ENCODE peak calls at places on chromosomes 12 and 14, in seven cellular contexts. E is suprapubic skin; G is caudate nucleus; A is keratinocyte; D is effector memory CD4-positive, alpha-beta T cell; H is PC-9; S is neuronal stem cell. J is an unnamed sample.

GRCh38 chr14:37586783-37587428 is 8.1 kb downstream of the FOXA1 start:
- DNase-seq in G (no peak), E (no peak), A (no peak), D (no peak), S (no peak), H (no peak), J (no peak)

GRCh38 chr12:13727707-13728147 is 253.7 kb downstream of the GRIN2B start:
- DNase-seq in D (no peak), S (no peak), A (peak), E (no peak), H (no peak), G (no peak), J (no peak)

GRCh38 chr12:15716566-15716965 is 72.6 kb downstream of the EPS8 start:
- DNase-seq in E (no peak), G (no peak), D (no peak), A (no peak), H (no peak), S (no peak), J (no peak)

GRCh38 chr14:84343637-84344036 is 1186.3 kb upstream of the FLRT2 start:
- DNase-seq in G (no peak), D (no peak), S (no peak), H (no peak), E (no peak), A (no peak), J (no peak)

GRCh38 chr12:53728206-53728605 is 954 bp upstream of the CALCOCO1 start:
- DNase-seq in G (no peak), D (no peak), A (no peak), E (no peak), S (no peak), H (no peak), J (no peak)

GRCh38 chr12:25996677-25997076 is 38.2 kb downstream of the RASSF8 start:
- DNase-seq in A (no peak), H (no peak), G (no peak), E (no peak), D (no peak), S (no peak), J (no peak)

GRCh38 chr12:105261010-105261409 is 25.0 kb upstream of the APPL2 start:
- DNase-seq in H (no peak), A (no peak), G (no peak), D (no peak), S (no peak), E (no peak), J (no peak)

GRCh38 chr12:115895247-115895646 is 382.2 kb downstream of the MED13L start:
- DNase-seq in D (no peak), H (no peak), S (no peak), E (no peak), A (no peak), G (no peak), J (no peak)

GRCh38 chr12:49552425-49552824 is 13.6 kb downstream of the KCNH3 start:
- DNase-seq in D (no peak), E (no peak), A (no peak), H (no peak), S (no peak), G (no peak), J (no peak)

GRCh38 chr12:25040593-25040992 is 91.7 kb upstream of the BCAT1 start:
- DNase-seq in D (no peak), G (no peak), H (no peak), S (no peak), A (no peak), E (no peak), J (no peak)

GRCh38 chr12:132053338-132054330 is 90.5 kb downstream of the DDX51 start:
- DNase-seq in H (no peak), G (no peak), S (no peak), D (no peak), A (no peak), E (peak), J (no peak)

GRCh38 chr14:69288001-69288771 is 28.2 kb downstream of the GALNT16 start:
- DNase-seq in H (no peak), G (no peak), S (no peak), E (no peak), D (no peak), A (no peak), J (no peak)

GRCh38 chr14:35114036-35114435 is 7.8 kb downstream of the PPP2R3C start:
- DNase-seq in H (no peak), S (no peak), G (no peak), D (no peak), A (no peak), E (no peak), J (no peak)

GRCh38 chr14:102840801-102841528 is 63.7 kb downstream of the TRAF3 start:
- DNase-seq in S (no peak), G (no peak), E (no peak), D (no peak), H (no peak), A (no peak), J (no peak)

GRCh38 chr14:72758420-72758819 is 135.5 kb downstream of the DPF3 start:
- DNase-seq in E (no peak), H (no peak), D (no peak), S (no peak), G (no peak), A (no peak), J (no peak)

GRCh38 chr12:52191841-52192791 is at the start of gene KRT80:
- DNase-seq in S (no peak), E (peak), H (peak), D (no peak), G (no peak), A (peak), J (peak)

GRCh38 chr14:30330452-30330851 is 228.5 kb upstream of the G2E3 start:
- DNase-seq in D (no peak), S (no peak), G (no peak), E (no peak), A (no peak), H (no peak), J (no peak)

GRCh38 chr12:65155784-65156183 is 13.6 kb upstream of the LEMD3 start:
- DNase-seq in E (no peak), D (no peak), H (no peak), G (no peak), S (no peak), A (no peak), J (no peak)

GRCh38 chr14:72613196-72613974 is 280.5 kb downstream of the DPF3 start:
- DNase-seq in G (no peak), A (no peak), H (no peak), D (no peak), S (no peak), E (no peak), J (no peak)

GRCh38 chr12:58781609-58782008 is 138.7 kb downstream of the LRIG3 start:
- DNase-seq in D (no peak), H (no peak), A (no peak), E (no peak), S (no peak), G (no peak), J (no peak)

GRCh38 chr14:93800038-93800937 is 12.0 kb upstream of the PRIMA1 start:
- DNase-seq in G (no peak), S (no peak), E (no peak), H (no peak), A (no peak), D (no peak), J (no peak)

GRCh38 chr14:91303091-91303923 is 58.8 kb upstream of the GPR68 start:
- DNase-seq in E (no peak), G (no peak), H (no peak), A (no peak), S (peak), D (peak), J (no peak)

GRCh38 chr12:7602287-7602686 is 63.4 kb downstream of the APOBEC1 start:
- DNase-seq in A (peak), E (no peak), G (no peak), S (no peak), D (no peak), H (no peak), J (no peak)

DNA sequence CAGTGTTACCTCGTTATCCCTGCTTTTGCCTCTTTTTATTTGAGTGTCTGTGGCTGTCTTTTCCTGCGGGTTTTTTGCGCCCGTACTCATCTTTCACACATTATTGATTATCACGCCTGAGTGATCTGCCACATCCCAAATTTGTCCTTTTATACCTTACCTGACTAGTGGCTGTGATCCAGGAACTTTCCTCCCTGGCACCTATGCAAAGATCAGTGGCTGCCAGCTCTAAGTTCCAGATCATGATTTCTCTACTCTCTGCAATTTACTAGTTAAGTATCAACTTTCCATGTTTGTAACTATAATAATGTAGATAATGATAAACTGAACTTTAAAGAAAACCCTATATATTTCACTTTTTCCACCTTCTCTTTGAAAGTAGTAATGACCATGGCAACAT is 36.9 kb downstream of the PLEKHA5 start:
- DNase-seq in D (no peak), S (no peak), G (no peak), A (no peak), E (no peak), H (no peak), J (no peak)
- H3K27ac ChIP-seq in D (no peak), S (no peak), G (peak), A (no peak), E (peak), H (no peak), J (no peak)

GRCh38 chr12:11795192-11795909 is 145.9 kb downstream of the ETV6 start:
- DNase-seq in A (no peak), D (no peak), S (no peak), G (no peak), H (peak), E (no peak), J (no peak)

GRCh38 chr12:11794311-11794710 is 144.8 kb downstream of the ETV6 start:
- DNase-seq in G (no peak), E (no peak), H (no peak), A (no peak), D (no peak), S (no peak), J (no peak)

GRCh38 chr12:11795910-11796459 is 146.5 kb downstream of the ETV6 start:
- DNase-seq in H (peak), E (no peak), G (no peak), A (no peak), D (no peak), S (peak), J (no peak)

GRCh38 chr12:11793896-11794295 is 144.4 kb downstream of the ETV6 start:
- DNase-seq in A (no peak), G (no peak), D (no peak), S (no peak), E (no peak), H (no peak), J (no peak)

GRCh38 chr12:11794751-11795150 is 145.3 kb downstream of the ETV6 start:
- DNase-seq in E (no peak), A (no peak), D (no peak), G (no peak), S (no peak), H (no peak), J (no peak)
- H3K27ac ChIP-seq in E (no peak), A (no peak), D (no peak), G (no peak), S (no peak), H (peak), J (no peak)

DNA sequence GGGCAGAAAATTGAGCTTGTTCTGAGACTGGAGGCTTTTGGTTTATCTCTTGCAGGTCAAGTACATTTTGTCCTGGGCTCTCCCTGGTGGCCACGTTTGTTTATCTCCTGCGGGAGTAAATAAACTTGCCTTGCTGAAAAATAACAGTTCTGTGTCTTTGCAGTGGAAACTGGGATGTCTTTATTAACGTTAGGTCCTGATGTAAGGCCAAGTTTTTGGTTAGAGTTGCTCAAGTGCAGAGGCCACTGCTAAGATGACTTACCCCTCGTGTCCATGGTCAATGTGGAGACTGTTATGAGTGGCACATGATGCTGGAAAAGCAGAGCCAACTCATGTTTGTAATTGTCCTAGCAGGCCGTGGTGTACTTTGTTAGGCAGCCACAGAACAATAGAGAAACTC is 3.8 kb downstream of the PTPN11 start:
- DNase-seq in S (no peak), G (peak), H (no peak), E (peak), D (no peak), A (no peak), J (peak)
- H3K27ac ChIP-seq in S (no peak), G (peak), H (no peak), E (peak), D (no peak), A (no peak), J (peak)

GRCh38 chr12:57177354-57177753 is 29.9 kb upstream of the LRP1-AS start:
- DNase-seq in S (no peak), A (no peak), H (no peak), E (no peak), G (no peak), D (no peak), J (no peak)

GRCh38 chr12:57173683-57174082 is 26.3 kb upstream of the LRP1-AS start:
- DNase-seq in A (no peak), S (no peak), H (no peak), G (no peak), D (no peak), E (no peak), J (no peak)

GRCh38 chr12:57176139-57176477 is 28.7 kb upstream of the LRP1-AS start:
- DNase-seq in S (no peak), H (no peak), D (no peak), E (no peak), A (no peak), G (no peak), J (no peak)

GRCh38 chr12:57176846-57177245 is 29.4 kb upstream of the LRP1-AS start:
- DNase-seq in S (no peak), D (no peak), H (peak), E (no peak), A (no peak), G (no peak), J (no peak)

DNA sequence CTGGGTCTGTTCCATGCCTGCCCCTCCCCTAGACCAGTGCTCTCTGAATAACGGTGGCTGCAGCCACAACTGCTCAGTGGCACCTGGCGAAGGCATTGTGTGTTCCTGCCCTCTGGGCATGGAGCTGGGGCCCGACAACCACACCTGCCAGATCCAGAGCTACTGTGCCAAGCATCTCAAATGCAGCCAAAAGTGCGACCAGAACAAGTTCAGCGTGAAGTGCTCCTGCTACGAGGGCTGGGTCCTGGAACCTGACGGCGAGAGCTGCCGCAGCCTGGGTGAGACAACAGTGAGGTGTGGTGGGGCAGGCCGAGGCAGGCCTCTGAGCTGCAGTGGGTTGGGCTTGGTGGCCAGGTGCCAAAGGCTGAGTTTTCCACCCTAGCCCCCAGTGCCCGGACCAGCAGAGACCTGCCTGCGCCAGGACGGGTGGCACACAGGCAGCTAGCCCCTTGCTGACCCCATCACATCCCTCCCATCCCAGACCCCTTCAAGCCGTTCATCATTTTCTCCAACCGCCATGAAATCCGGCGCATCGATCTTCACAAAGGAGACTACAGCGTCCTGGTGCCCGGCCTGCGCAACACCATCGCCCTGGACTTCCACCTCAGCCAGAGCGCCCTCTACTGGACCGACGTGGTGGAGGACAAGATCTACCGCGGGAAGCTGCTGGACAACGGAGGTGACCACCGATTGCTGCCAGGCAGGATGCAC is 28.2 kb upstream of the LRP1-AS start:
- DNase-seq in A (peak), S (peak), E (peak), H (peak), D (peak), G (peak), J (peak)
- H3K27ac ChIP-seq in A (peak), S (no peak), E (peak), H (no peak), D (no peak), G (peak), J (no peak)

GRCh38 chr14:54735424-54735823 is 167.2 kb downstream of the GCH1 start:
- DNase-seq in A (no peak), D (no peak), E (no peak), H (no peak), S (no peak), G (no peak), J (peak)

GRCh38 chr14:54725998-54726397 is 159.1 kb downstream of the SAMD4A start:
- DNase-seq in E (no peak), G (no peak), D (no peak), S (no peak), A (no peak), H (no peak), J (no peak)

GRCh38 chr14:54728700-54729527 is 162.0 kb downstream of the SAMD4A start:
- DNase-seq in E (no peak), A (no peak), H (no peak), D (no peak), S (no peak), G (peak), J (no peak)

GRCh38 chr14:54727929-54728328 is 161.0 kb downstream of the SAMD4A start:
- DNase-seq in G (no peak), E (peak), H (no peak), D (no peak), S (no peak), A (no peak), J (no peak)

DNA sequence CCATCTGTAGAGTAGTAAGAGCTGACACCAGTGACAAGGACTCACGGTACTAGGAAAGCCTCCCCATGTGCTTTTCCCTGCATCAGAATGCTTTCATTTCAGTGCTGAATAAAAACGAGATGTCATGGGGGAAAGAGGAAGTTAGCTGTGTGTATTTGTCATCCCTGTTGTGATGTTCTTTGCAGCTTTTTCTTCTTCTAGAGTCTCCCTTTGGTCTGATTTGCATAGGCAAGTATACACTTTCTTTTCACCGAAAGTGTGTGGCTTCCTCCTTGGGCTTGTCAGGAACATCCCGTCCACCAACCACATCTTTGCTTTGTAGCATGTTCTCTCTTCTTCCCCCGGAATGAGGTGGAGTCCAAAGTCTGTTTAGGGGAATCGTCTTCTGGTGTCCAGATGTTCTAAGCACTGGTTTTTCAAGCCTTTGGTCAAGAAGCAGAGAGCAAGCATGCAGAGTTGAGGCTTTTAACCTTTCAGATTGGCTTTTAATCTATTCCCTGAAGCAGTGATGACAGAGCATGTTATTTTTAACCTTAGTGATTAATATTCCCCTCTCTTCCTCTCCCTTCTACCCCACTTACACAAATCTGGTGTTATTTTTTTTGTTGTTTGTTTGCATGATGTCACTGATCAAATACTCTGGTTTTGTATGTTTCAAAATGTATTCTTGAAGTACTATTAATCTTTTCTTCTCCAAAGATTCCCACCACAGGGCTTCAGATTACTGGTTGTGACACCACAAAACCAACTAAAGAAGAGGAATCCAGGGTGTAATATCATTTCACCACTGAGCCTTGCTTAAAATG is 163.4 kb downstream of the SAMD4A start:
- DNase-seq in E (no peak), H (no peak), A (no peak), D (no peak), S (no peak), G (no peak), J (no peak)
- H3K27ac ChIP-seq in E (peak), H (peak), A (no peak), D (no peak), S (no peak), G (no peak), J (no peak)